ENCODE peak calls at places on chromosome 7, in seven cellular contexts. B is GM03348, M is Calu3, Z is PC-3, E is heart right ventricle, X is activated T-cell treated with anti-CD3 and anti-CD28 coated beads for 1 hour, Y is mucosa of gallbladder. W is an unnamed sample.

GRCh38 chr7:91503934-91504575 is 239.8 kb downstream of the FZD1 start:
- DNase-seq in B (no peak), M (no peak), Z (no peak), E (no peak), X (no peak), Y (no peak), W (no peak)

GRCh38 chr7:18638594-18639452 is 143.3 kb downstream of the HDAC9 start:
- DNase-seq in B (peak; percentile 66), M (no peak), Z (peak; percentile 10), E (no peak), X (no peak), Y (no peak), W (no peak)

GRCh38 chr7:54331311-54331710 is 210.9 kb upstream of the VSTM2A start:
- DNase-seq in B (no peak), M (no peak), Z (no peak), E (no peak), X (no peak), Y (no peak), W (no peak)

GRCh38 chr7:24058953-24059352 is 225.0 kb upstream of the NPY start:
- DNase-seq in B (no peak), M (no peak), Z (no peak), E (no peak), X (no peak), Y (no peak), W (no peak)

GRCh38 chr7:4837041-4837813 is 24.6 kb downstream of the PAPOLB start:
- DNase-seq in B (no peak), M (no peak), Z (no peak), E (peak; percentile 54), X (no peak), Y (no peak), W (no peak)

GRCh38 chr7:80581472-80581871 is 57.0 kb upstream of the CD36 start:
- DNase-seq in B (no peak), M (no peak), Z (no peak), E (no peak), X (no peak), Y (no peak), W (no peak)

GRCh38 chr7:152366662-152367061 is 69.1 kb downstream of the KMT2C start:
- DNase-seq in B (no peak), M (no peak), Z (no peak), E (peak; percentile 45), X (no peak), Y (peak; percentile 26), W (no peak)

GRCh38 chr7:127769696-127770400 is 117.9 kb downstream of the SND1 start:
- DNase-seq in B (peak; percentile 38), M (no peak), Z (no peak), E (no peak), X (no peak), Y (no peak), W (no peak)

GRCh38 chr7:2738110-2738509 is 50.1 kb downstream of the AMZ1 start:
- DNase-seq in B (no peak), M (no peak), Z (no peak), E (no peak), X (no peak), Y (peak; percentile 65), W (no peak)

W was measured in activated naive CD8-positive, alpha-beta T cell treated with anti-CD3 and anti-CD28 coated beads, Interleukin-2, amount 10 ng/mL, durations not matched to agents 7 days and 5 days.